ENCODE peak calls at places on chromosomes 1 and 21, in six cellular contexts. W is B cell, C is cardiac fibroblast, H is HFF-Myc, Q is keratinocyte, L is cardiac muscle cell. S is an unnamed sample.

GRCh38 chr1:13752852-13753251 is 52.9 kb downstream of the PRDM2 start:
- DNase-seq in W (no peak), C (no peak), H (no peak), Q (no peak), L (no peak), S (no peak)

GRCh38 chr1:234661249-234661928 is 51.4 kb upstream of the IRF2BP2 start:
- DNase-seq in W (no peak), C (no peak), H (no peak), Q (no peak), L (no peak), S (no peak)

GRCh38 chr1:10718083-10718415 is 78.4 kb downstream of the CASZ1 start:
- DNase-seq in W (no peak), C (no peak), H (no peak), Q (no peak), L (no peak), S (no peak)

GRCh38 chr1:38784452-38785284 is 74.9 kb downstream of the RRAGC start:
- DNase-seq in W (no peak), C (no peak), H (no peak), Q (no peak), L (no peak), S (no peak)

GRCh38 chr1:7784492-7785071 is 491 bp downstream of the PER3 start:
- DNase-seq in W (no peak), C (peak), H (no peak), Q (no peak), L (peak), S (no peak)

GRCh38 chr1:61081135-61081636 is 1.2 kb upstream of the NFIA start:
- DNase-seq in W (no peak), C (no peak), H (no peak), Q (no peak), L (no peak), S (no peak)

GRCh38 chr1:38476111-38476783 is 383.3 kb downstream of the RRAGC start:
- DNase-seq in W (peak), C (no peak), H (no peak), Q (no peak), L (no peak), S (no peak)

GRCh38 chr1:15975358-15975804 is 520 bp downstream of the ZBTB17 start:
- DNase-seq in W (peak), C (peak), H (no peak), Q (no peak), L (peak), S (peak)

GRCh38 chr1:9366298-9366697 is 73.6 kb downstream of the SPSB1 start:
- DNase-seq in W (no peak), C (no peak), H (no peak), Q (no peak), L (no peak), S (no peak)

GRCh38 chr1:227901239-227901905 is 46.4 kb downstream of the WNT9A start:
- DNase-seq in W (no peak), C (no peak), H (no peak), Q (no peak), L (no peak), S (no peak)

GRCh38 chr1:207463021-207463420 is 8.9 kb downstream of the CR2 start:
- DNase-seq in W (no peak), C (no peak), H (no peak), Q (no peak), L (no peak), S (no peak)

GRCh38 chr1:158330390-158330789 is 941 bp downstream of the CD1B start:
- DNase-seq in W (no peak), C (no peak), H (no peak), Q (no peak), L (no peak), S (no peak)

GRCh38 chr1:158329300-158329699 is 2.0 kb downstream of the CD1B start:
- DNase-seq in W (no peak), C (no peak), H (no peak), Q (no peak), L (no peak), S (no peak)

GRCh38 chr1:158328424-158328823 is 2.9 kb downstream of the CD1B start:
- DNase-seq in W (no peak), C (no peak), H (no peak), Q (no peak), L (no peak), S (no peak)

GRCh38 chr1:158331431-158331830 is at the start of gene CD1B:
- DNase-seq in W (no peak), C (no peak), H (no peak), Q (no peak), L (no peak), S (no peak)

GRCh38 chr1:158329807-158330206 is 1.5 kb downstream of the CD1B start:
- DNase-seq in W (peak), C (peak), H (no peak), Q (no peak), L (peak), S (peak)
- TF ChIP-seq CTCF in W (peak), C (no peak), H (no peak), Q (no peak), L (no peak), S (no peak)

DNA sequence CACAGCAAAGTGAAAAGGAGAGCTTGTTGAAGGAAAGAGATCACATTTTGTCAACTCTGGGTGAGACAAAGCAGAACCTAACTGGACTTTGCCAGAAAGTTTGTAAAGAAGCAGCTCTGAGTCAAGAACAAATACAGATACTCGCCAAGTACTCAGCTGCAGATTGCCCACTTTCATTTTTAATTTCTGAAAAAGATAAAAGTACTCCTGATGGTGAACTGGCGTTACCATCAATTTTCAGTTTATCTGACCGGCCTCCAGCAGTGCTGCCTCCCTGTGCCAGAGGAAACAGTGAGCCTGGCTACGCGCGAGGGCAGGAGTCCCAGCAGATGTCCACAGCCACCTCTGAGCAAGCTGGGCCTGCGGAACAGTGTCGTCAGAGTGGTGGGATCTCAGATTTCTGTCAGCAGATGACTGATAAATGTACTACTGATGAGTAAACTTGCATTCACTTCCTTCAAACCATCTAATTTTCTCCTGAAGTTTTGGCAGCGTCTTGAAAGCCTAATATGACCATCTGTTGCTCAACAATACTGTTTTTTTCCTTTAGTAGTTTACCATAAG is 43.8 kb downstream of the BACH1 start:
- DNase-seq in W (no peak), C (peak), H (peak), Q (no peak), L (peak), S (peak)
- TF ChIP-seq CTCF in W (no peak), C (no peak), H (no peak), Q (no peak), L (no peak), S (no peak)

GRCh38 chr1:5164155-5164554 is 509.7 kb downstream of the AJAP1 start:
- DNase-seq in W (no peak), C (no peak), H (no peak), Q (no peak), L (no peak), S (peak)
- TF ChIP-seq CTCF in W (no peak), C (no peak), H (no peak), Q (no peak), L (no peak), S (no peak)

GRCh38 chr1:153532161-153532560 is 3.6 kb downstream of the S100A6 start:
- DNase-seq in W (no peak), C (no peak), H (no peak), Q (no peak), L (no peak), S (peak)

GRCh38 chr1:153533689-153534201 is 2.0 kb downstream of the S100A6 start:
- DNase-seq in W (no peak), C (peak), H (peak), Q (peak), L (peak), S (no peak)

GRCh38 chr1:153531638-153532037 is 4.2 kb downstream of the S100A6 start:
- DNase-seq in W (no peak), C (no peak), H (no peak), Q (no peak), L (no peak), S (no peak)

GRCh38 chr1:153534226-153534932 is 1.4 kb downstream of the S100A6 start:
- DNase-seq in W (no peak), C (peak), H (no peak), Q (no peak), L (no peak), S (no peak)

DNA sequence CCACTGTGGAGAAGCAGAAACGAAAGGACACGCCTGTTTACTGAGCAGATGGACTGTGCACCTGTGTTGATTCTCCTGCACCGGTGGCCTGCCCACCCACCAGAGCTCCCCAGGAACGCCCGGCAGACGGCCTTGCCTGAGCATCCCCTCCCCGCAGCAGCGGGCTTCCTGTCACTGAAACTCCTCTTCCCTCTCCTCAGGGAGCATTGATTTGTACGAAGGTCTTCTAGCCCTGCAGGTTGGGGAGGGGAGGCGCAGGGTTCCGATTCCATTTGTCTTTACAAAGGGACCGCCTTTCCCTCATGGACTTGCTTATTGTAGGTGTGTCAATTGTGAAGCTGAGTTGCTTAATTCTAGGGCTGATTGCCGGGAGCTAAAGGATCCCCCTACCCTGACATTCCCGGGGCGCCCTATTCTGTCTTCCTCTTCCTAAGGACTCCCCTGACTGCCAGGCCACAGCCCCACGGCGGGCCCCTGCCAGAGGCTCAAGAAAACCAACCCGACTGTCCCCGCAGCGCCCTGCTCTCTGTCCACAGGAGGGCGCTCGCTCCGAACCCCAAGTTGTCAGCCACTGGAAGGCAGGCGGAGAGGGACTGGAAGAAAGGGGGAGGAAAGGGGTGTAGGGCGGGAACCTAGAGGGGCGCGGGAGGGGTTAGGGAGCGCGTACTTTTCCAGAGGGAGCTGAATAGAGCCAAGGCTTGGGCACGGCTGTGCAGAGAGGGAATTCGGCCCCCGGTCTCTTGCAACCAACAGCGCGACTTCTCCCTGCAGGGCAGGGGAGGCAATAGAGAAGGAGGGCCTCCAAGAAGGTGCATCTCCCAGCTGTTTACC is 2.8 kb downstream of the S100A6 start:
- DNase-seq in W (peak), C (peak), H (peak), Q (peak), L (peak), S (peak)
- TF ChIP-seq CTCF in W (peak), C (peak), H (peak), Q (peak), L (peak), S (peak)

GRCh38 chr1:1665815-1666251 is 7.0 kb upstream of the CDK11B start:
- DNase-seq in W (peak), C (no peak), H (no peak), Q (no peak), L (peak), S (peak)
- TF ChIP-seq CTCF in W (peak), C (peak), H (peak), Q (peak), L (peak), S (peak)

GRCh38 chr1:111756124-111756513 is 418 bp downstream of the DDX20 start:
- DNase-seq in W (no peak), C (no peak), H (no peak), Q (no peak), L (no peak), S (no peak)

GRCh38 chr1:111755321-111756123 is at the start of gene DDX20:
- DNase-seq in W (peak), C (peak), H (peak), Q (peak), L (peak), S (peak)

GRCh38 chr1:111754964-111755320 is 759 bp upstream of the DDX20 start:
- DNase-seq in W (no peak), C (peak), H (no peak), Q (no peak), L (peak), S (peak)

GRCh38 chr1:111761717-111762116 is 6.0 kb downstream of the DDX20 start:
- DNase-seq in W (no peak), C (no peak), H (no peak), Q (no peak), L (no peak), S (no peak)

GRCh38 chr1:111758373-111758772 is 2.7 kb downstream of the DDX20 start:
- DNase-seq in W (no peak), C (no peak), H (no peak), Q (no peak), L (no peak), S (no peak)
- TF ChIP-seq CTCF in W (no peak), C (peak), H (no peak), Q (no peak), L (peak), S (no peak)

GRCh38 chr1:1777950-1778826 is at the start of gene NADK:
- DNase-seq in W (peak), C (peak), H (no peak), Q (no peak), L (peak), S (peak)

GRCh38 chr1:1780598-1781525 is 2.6 kb upstream of the NADK start:
- DNase-seq in W (peak), C (no peak), H (no peak), Q (no peak), L (no peak), S (no peak)

GRCh38 chr1:1777510-1777909 is 760 bp downstream of the NADK start:
- DNase-seq in W (no peak), C (peak), H (no peak), Q (no peak), L (peak), S (no peak)

GRCh38 chr1:1779691-1780597 is 1.7 kb upstream of the NADK start:
- DNase-seq in W (peak), C (peak), H (no peak), Q (no peak), L (peak), S (peak)

GRCh38 chr1:1778827-1779675 is 781 bp upstream of the NADK start:
- DNase-seq in W (peak), C (no peak), H (no peak), Q (no peak), L (no peak), S (peak)
- TF ChIP-seq CTCF in W (peak), C (no peak), H (no peak), Q (peak), L (peak), S (peak)

DNA sequence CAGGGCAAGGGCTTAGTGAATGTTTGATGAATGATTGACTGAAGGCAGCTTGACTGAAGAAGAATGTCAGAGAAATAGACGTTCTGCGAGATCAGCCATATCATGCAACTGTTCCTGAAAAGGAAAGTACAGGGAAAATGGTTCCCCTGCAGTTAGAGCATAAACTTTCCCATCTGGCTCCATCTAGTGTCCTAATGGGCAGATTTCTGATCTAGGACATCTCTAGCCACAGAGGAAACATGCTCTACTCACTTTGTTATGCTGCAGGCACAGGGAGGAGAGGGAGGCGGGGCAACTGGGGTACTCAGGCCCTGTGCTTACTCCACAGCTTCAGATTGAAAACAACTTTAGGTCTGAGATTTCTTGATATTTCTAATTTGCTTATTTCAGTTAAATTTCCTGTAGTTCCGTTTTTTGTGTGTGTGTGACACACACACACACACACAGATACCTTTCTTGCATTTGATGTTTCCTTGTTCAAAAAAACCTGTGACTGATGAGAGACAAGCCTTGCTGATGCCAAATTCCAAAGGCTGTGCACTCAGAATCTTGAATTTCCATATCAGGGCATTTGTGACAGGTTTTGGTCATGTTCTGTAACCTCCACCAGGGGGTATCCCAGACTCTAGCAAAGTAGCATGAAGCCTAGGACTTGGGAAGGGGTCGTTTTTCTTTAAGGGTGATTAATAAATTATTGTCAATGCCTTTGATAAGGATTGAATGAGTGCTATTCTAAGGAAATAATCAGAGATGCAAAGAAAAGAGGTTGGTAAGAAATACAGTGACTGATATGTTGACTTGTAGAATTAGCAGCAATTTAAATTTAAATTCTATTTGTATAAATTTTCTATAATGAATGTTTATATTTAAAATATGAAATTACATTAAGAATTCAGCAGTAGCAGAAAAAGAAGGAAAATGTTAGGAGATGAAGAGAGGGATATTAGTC is 139.7 kb upstream of the BEND5 start:
- DNase-seq in W (peak), C (peak), H (peak), Q (no peak), L (peak), S (peak)
- TF ChIP-seq CTCF in W (peak), C (peak), H (peak), Q (peak), L (peak), S (peak)

S was measured in activated CD8-positive, alpha-beta T cell treated with anti-CD3 and anti-CD28 coated beads for 36 hours.